ENCODE peak calls at places on chromosomes 6 and 20, in five cellular contexts. W is spleen, B is progenitor cell of endocrine pancreas, O is retinal pigment epithelial cell, S is fibroblast of lung. E is an unnamed sample.

GRCh38 chr6:109308018-109308492 is 74.2 kb downstream of the CD164 start:
- DNase-seq in W (no peak), B (no peak), O (no peak), S (peak), E (no peak)

GRCh38 chr6:89411019-89411268 is 1.1 kb downstream of the RRAGD start:
- DNase-seq in W (no peak), B (no peak), O (no peak), S (no peak), E (no peak)

GRCh38 chr6:41719796-41720620 is 15.4 kb downstream of the TFEB start:
- DNase-seq in W (no peak), B (no peak), O (no peak), S (no peak), E (no peak)

GRCh38 chr6:82006027-82006738 is 241.4 kb downstream of the IBTK start:
- DNase-seq in W (no peak), B (no peak), O (no peak), S (peak), E (no peak)

GRCh38 chr20:45087115-45087785 is 13.7 kb downstream of the KCNS1 start:
- DNase-seq in W (no peak), B (no peak), O (no peak), S (no peak), E (no peak)

GRCh38 chr20:59498291-59498690 is 106.0 kb upstream of the PHACTR3 start:
- DNase-seq in W (no peak), B (no peak), O (no peak), S (no peak), E (no peak)

GRCh38 chr20:44894959-44895358 is 9.5 kb downstream of the YWHAB start:
- DNase-seq in W (no peak), B (no peak), O (no peak), S (no peak), E (no peak)

GRCh38 chr6:160356074-160356754 is 8.0 kb downstream of the SLC22A3 start:
- DNase-seq in W (no peak), B (no peak), O (no peak), S (no peak), E (no peak)

GRCh38 chr6:31586013-31586412 is at the start of gene LST1:
- DNase-seq in W (no peak), B (no peak), O (no peak), S (no peak), E (no peak)

GRCh38 chr20:49661560-49662329 is 51.9 kb downstream of the B4GALT5 start:
- DNase-seq in W (no peak), B (no peak), O (no peak), S (no peak), E (no peak)

GRCh38 chr6:54717849-54718455 is 128.6 kb upstream of the FAM83B start:
- DNase-seq in W (no peak), B (peak), O (no peak), S (peak), E (peak)

GRCh38 chr6:45783716-45784115 is 231.9 kb downstream of the CLIC5 start:
- DNase-seq in W (no peak), B (no peak), O (no peak), S (no peak), E (no peak)

GRCh38 chr6:45786243-45786795 is 229.3 kb downstream of the CLIC5 start:
- DNase-seq in W (no peak), B (no peak), O (no peak), S (no peak), E (no peak)

GRCh38 chr6:45784250-45784649 is 231.4 kb downstream of the CLIC5 start:
- DNase-seq in W (no peak), B (no peak), O (no peak), S (no peak), E (no peak)

GRCh38 chr6:45789238-45789637 is 226.4 kb downstream of the CLIC5 start:
- DNase-seq in W (no peak), B (no peak), O (no peak), S (no peak), E (no peak)

DNA sequence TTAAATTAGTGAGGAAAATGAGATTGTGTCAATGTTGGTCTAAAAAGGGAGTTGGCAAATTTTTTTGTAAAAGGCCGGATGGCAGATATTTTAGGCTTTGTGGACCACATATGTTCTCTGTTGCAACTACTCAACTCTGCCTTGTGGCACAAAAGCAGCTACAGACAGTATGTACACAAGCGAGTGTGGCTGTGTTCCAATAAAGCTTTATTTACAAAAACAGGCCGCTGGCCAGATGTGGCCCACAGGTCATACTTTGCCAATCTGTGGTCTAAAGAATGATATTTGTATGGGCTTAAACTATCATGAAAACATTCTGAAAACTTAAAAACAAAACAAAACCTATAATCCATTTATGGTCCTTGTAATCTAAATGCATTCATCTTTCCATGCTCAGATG is 228.3 kb downstream of the CLIC5 start:
- DNase-seq in W (no peak), B (no peak), O (no peak), S (peak), E (no peak)
- TF ChIP-seq CTCF in W (no peak), B (no peak), O (no peak), S (no peak), E (no peak)

GRCh38 chr6:137699036-137699683 is 167.9 kb upstream of the TNFAIP3 start:
- DNase-seq in W (no peak), B (no peak), O (no peak), S (no peak), E (no peak)

GRCh38 chr6:137700751-137701477 is 166.1 kb upstream of the TNFAIP3 start:
- DNase-seq in W (no peak), B (no peak), O (no peak), S (no peak), E (no peak)

GRCh38 chr6:137698636-137699035 is 168.4 kb upstream of the TNFAIP3 start:
- DNase-seq in W (no peak), B (no peak), O (no peak), S (no peak), E (no peak)

GRCh38 chr6:137696765-137697164 is 170.3 kb upstream of the TNFAIP3 start:
- DNase-seq in W (no peak), B (no peak), O (no peak), S (no peak), E (no peak)

DNA sequence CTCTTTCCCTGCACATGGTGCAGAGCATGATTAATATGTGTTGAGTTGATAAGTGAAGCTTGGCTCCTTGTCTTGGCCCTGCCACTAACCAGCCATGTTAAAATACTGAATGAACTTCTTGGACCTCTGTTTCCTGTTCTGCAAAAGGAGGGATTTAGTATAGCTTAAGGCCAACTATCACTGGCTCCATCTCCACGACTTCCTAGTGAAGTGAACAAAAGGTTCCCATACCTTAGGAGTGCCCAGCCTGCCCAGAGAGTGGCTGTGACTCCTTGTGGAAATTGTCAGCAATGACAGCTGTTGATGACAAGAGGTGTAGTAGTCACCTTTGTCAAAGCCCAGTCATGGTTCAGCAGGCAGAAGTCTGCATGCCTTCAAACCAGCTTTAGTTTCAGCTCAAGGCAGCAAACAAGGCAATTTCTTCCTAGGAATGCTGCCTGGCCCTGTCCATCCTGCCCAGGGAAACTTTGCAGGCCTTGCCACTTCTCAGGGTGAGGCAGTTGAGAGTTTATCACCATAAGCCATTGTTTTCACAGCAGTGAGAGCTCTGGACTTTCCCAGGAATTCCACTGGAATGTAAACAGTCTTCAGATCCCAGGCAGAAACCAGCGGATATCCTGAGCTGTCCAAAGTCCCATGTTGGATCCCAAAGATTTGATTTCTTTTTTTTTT is 169.7 kb upstream of the TNFAIP3 start:
- DNase-seq in W (no peak), B (no peak), O (peak), S (peak), E (peak)
- TF ChIP-seq CTCF in W (no peak), B (peak), O (peak), S (no peak), E (no peak)

DNA sequence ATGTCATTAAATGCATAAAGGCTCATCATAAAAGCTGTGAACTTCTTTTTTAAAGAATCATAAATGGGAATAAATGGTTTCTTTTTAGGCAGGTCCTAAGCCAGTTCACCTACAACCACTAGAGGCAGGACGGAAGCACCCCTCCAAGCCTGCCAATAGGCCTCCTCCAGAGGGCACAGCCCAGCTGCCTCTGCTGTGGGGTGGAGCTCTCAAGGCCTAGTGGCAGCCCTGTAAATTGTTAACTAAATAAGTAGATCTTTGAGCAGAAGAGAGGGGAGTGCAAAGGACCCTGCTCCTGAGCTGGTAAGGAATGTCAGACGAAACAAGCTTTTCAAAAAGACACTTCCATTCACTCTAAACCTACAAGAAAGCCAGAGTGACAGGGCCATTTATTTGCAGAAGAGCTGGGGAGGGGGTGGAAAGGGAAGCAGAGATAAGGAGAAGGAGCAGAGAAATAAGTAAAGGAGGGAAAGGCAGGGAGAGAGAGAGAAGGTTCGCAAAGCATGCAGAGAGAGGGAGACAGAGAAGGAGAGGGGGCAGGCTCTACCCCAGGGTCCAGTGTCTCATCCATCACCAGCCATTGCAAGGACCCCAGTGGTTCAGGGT is 18.0 kb upstream of the MAFB start:
- DNase-seq in W (no peak), B (no peak), O (no peak), S (no peak), E (peak)
- TF ChIP-seq CTCF in W (no peak), B (peak), O (no peak), S (peak), E (peak)

DNA sequence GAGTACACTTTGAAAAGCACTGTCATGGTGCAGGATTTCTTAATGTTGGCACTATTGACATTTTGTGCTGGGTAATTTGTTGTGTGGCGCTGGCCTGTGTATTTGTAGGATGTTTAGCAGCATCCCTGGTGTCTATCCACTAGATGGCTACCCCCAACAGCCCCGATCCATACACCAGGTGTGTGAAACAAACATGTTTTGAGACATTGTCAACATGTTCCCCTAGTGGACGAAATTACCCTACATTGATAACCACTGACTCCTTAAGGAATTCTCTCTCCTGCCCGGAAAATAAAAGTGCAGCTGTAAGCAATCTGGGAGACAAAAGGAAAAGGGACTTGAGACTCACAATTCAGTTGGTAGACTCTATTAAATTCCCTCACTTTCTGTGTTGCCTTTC is 52.6 kb upstream of the TMEM200A start:
- DNase-seq in W (no peak), B (no peak), O (no peak), S (no peak), E (no peak)
- TF ChIP-seq CTCF in W (no peak), B (peak), O (no peak), S (no peak), E (no peak)

GRCh38 chr20:42204261-42204660 is 586.1 kb upstream of the CHD6 start:
- DNase-seq in W (no peak), B (no peak), O (no peak), S (no peak), E (peak)
- TF ChIP-seq CTCF in W (no peak), B (peak), O (no peak), S (no peak), E (peak)

DNA sequence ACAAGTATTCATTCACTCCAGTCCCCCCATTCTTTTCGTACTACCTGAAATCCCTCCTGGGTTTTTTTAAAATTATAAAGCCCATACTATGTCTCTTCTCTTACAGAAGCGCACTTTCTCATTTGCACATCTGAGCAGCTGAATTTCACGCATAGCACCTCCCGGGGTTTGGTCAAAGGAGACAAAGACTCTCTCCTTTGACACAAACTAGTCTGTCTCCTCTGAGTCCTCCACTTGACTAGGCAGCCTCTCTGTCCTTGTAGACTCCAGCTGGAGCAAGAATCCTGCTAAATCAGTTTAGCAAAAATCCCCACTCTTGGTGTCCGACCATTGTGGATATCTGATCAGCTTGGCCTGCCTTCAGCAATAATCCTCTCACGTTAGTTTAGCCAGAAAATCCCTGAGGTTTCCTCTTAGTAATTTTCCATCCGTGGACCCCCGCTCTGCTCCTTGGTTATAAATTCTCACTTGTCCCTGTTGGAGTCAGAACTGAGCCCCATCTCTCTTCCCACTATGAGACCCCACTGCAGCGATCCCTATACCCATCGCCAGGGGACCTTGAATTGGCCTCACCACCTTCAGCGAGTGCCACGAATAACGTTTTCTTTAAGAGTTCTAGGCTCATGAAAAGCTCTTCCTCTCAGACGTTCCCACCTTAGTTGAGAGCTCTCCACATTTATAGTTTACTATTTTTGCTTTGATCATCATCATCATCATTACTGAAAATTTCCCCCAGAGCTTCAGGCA is 29.0 kb downstream of the PDYN start:
- DNase-seq in W (no peak), B (no peak), O (no peak), S (no peak), E (peak)
- TF ChIP-seq CTCF in W (no peak), B (peak), O (peak), S (peak), E (no peak)

DNA sequence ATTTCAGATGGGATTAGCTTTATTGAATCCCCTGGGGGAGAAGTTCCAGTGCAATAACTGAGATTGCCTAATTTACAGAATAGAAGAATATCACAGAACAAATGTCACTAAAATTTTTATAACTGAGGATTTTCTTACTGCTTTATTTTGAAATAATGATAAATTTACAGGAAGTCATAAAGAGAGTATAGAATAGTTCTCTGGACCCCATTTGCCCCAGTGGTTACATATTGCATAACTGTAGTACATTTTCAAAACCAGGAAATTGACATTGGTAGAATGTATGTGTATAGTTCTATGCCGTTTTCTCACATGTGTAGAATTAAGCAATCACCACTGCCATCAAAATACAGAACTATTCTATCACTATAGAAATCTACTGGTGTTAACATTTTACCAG is 18.4 kb downstream of the KIF6 start:
- DNase-seq in W (no peak), B (no peak), O (no peak), S (no peak), E (no peak)
- TF ChIP-seq CTCF in W (no peak), B (no peak), O (no peak), S (no peak), E (no peak)

DNA sequence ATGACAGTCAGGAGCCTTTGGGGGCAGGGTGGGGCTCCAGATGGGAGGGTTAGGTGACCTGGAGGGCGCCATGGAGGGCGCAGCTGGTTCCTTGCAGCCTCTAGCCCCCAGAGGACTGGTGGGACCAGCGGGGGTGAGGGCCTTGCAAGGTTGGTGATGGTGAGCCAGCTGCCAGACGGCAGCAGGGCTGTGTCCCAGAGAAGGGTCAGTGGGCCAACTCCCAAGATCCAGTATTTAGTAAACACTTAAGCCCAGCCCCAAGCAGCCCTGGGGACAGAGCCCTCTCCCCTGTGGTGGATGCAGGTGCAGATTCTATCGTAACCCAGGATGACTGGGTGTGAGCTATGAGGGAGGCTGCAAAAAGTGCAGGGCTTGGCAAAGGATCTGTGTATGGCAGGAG is 201.5 kb upstream of the RNF24 start:
- DNase-seq in W (peak), B (no peak), O (no peak), S (no peak), E (no peak)
- TF ChIP-seq CTCF in W (no peak), B (no peak), O (no peak), S (no peak), E (no peak)